ENCODE peak calls at places on chromosomes 12 and 14, in ten cellular contexts. One of them, this sample, is unnamed.
A peak's percentile ranks its signal among the peaks of the same experiment; 100 is the strongest.

GRCh38 chr12:120292661-120293531 is at the start of gene RNU4-1:
- DNase-seq in caudate nucleus: peak; percentile 65
- DNase-seq in brain microvascular endothelial cell: peak; percentile 93
- DNase-seq in GM12865: peak; percentile 98
- DNase-seq in SK-N-SH: peak; percentile 57
- DNase-seq in GM13977: peak; percentile 70
- DNase-seq in type B pancreatic cell: peak; percentile 78
- DNase-seq in spleen: peak; percentile 77
- DNase-seq in activated CD4-positive, alpha-beta T cell treated with anti-CD3 and anti-CD28 coated beads, Interleukin-2, amount 10 ng/mL, durations not matched to agents 7 days and 5 days: peak; percentile 86
- DNase-seq in NCI-H1105: peak; percentile 85
- DNase-seq in this sample: peak; percentile 93

GRCh38 chr14:53106768-53107167 is 46.4 kb downstream of the DDHD1 start:
- DNase-seq in activated CD4-positive, alpha-beta T cell treated with anti-CD3 and anti-CD28 coated beads, Interleukin-2, amount 10 ng/mL, durations not matched to agents 7 days and 5 days: no peak
- DNase-seq in brain microvascular endothelial cell: no peak
- DNase-seq in SK-N-SH: no peak
- DNase-seq in caudate nucleus: no peak
- DNase-seq in GM13977: no peak
- DNase-seq in NCI-H1105: no peak
- DNase-seq in spleen: no peak
- DNase-seq in GM12865: no peak
- DNase-seq in type B pancreatic cell: no peak
- DNase-seq in this sample: no peak

GRCh38 chr14:93857500-93857899 is 69.2 kb upstream of the PRIMA1 start:
- DNase-seq in GM13977: no peak
- DNase-seq in spleen: no peak
- DNase-seq in activated CD4-positive, alpha-beta T cell treated with anti-CD3 and anti-CD28 coated beads, Interleukin-2, amount 10 ng/mL, durations not matched to agents 7 days and 5 days: no peak
- DNase-seq in brain microvascular endothelial cell: no peak
- DNase-seq in NCI-H1105: no peak
- DNase-seq in caudate nucleus: no peak
- DNase-seq in type B pancreatic cell: no peak
- DNase-seq in GM12865: no peak
- DNase-seq in SK-N-SH: no peak
- DNase-seq in this sample: no peak

GRCh38 chr12:8031872-8032241 is 659 bp upstream of the FOXJ2 start:
- DNase-seq in NCI-H1105: no peak
- DNase-seq in brain microvascular endothelial cell: no peak
- DNase-seq in GM12865: no peak
- DNase-seq in type B pancreatic cell: no peak
- DNase-seq in GM13977: no peak
- DNase-seq in caudate nucleus: no peak
- DNase-seq in spleen: no peak
- DNase-seq in activated CD4-positive, alpha-beta T cell treated with anti-CD3 and anti-CD28 coated beads, Interleukin-2, amount 10 ng/mL, durations not matched to agents 7 days and 5 days: no peak
- DNase-seq in SK-N-SH: no peak
- DNase-seq in this sample: no peak

GRCh38 chr12:121668750-121669524 is 517 bp downstream of the MORN3 start:
- DNase-seq in brain microvascular endothelial cell: no peak
- DNase-seq in GM13977: peak; percentile 41
- DNase-seq in type B pancreatic cell: no peak
- DNase-seq in SK-N-SH: peak; percentile 84
- DNase-seq in caudate nucleus: no peak
- DNase-seq in spleen: peak; percentile 84
- DNase-seq in GM12865: peak; percentile 57
- DNase-seq in activated CD4-positive, alpha-beta T cell treated with anti-CD3 and anti-CD28 coated beads, Interleukin-2, amount 10 ng/mL, durations not matched to agents 7 days and 5 days: peak; percentile 67
- DNase-seq in NCI-H1105: peak; percentile 46
- DNase-seq in this sample: no peak

GRCh38 chr14:100147181-100147631 is 12.2 kb downstream of the DEGS2 start:
- DNase-seq in SK-N-SH: peak; percentile 26
- DNase-seq in caudate nucleus: no peak
- DNase-seq in GM13977: no peak
- DNase-seq in activated CD4-positive, alpha-beta T cell treated with anti-CD3 and anti-CD28 coated beads, Interleukin-2, amount 10 ng/mL, durations not matched to agents 7 days and 5 days: peak; percentile 50
- DNase-seq in GM12865: peak; percentile 49
- DNase-seq in brain microvascular endothelial cell: no peak
- DNase-seq in type B pancreatic cell: no peak
- DNase-seq in NCI-H1105: no peak
- DNase-seq in spleen: peak; percentile 89
- DNase-seq in this sample: peak; percentile 67

GRCh38 chr12:46455648-46456352 is 83.2 kb upstream of the SLC38A2 start:
- DNase-seq in NCI-H1105: no peak
- DNase-seq in GM13977: no peak
- DNase-seq in brain microvascular endothelial cell: no peak
- DNase-seq in caudate nucleus: no peak
- DNase-seq in SK-N-SH: no peak
- DNase-seq in activated CD4-positive, alpha-beta T cell treated with anti-CD3 and anti-CD28 coated beads, Interleukin-2, amount 10 ng/mL, durations not matched to agents 7 days and 5 days: no peak
- DNase-seq in GM12865: no peak
- DNase-seq in spleen: no peak
- DNase-seq in type B pancreatic cell: no peak
- DNase-seq in this sample: no peak

GRCh38 chr14:94314890-94315289 is 8.2 kb downstream of the SERPINA6 start:
- DNase-seq in GM13977: no peak
- DNase-seq in GM12865: no peak
- DNase-seq in activated CD4-positive, alpha-beta T cell treated with anti-CD3 and anti-CD28 coated beads, Interleukin-2, amount 10 ng/mL, durations not matched to agents 7 days and 5 days: no peak
- DNase-seq in caudate nucleus: no peak
- DNase-seq in SK-N-SH: no peak
- DNase-seq in type B pancreatic cell: no peak
- DNase-seq in spleen: no peak
- DNase-seq in brain microvascular endothelial cell: no peak
- DNase-seq in NCI-H1105: no peak
- DNase-seq in this sample: no peak

GRCh38 chr12:67915335-67915851 is 73.9 kb upstream of the IFNG-AS1 start:
- DNase-seq in GM13977: no peak
- DNase-seq in activated CD4-positive, alpha-beta T cell treated with anti-CD3 and anti-CD28 coated beads, Interleukin-2, amount 10 ng/mL, durations not matched to agents 7 days and 5 days: no peak
- DNase-seq in brain microvascular endothelial cell: no peak
- DNase-seq in SK-N-SH: no peak
- DNase-seq in spleen: no peak
- DNase-seq in GM12865: no peak
- DNase-seq in NCI-H1105: no peak
- DNase-seq in caudate nucleus: no peak
- DNase-seq in type B pancreatic cell: no peak
- DNase-seq in this sample: no peak

GRCh38 chr12:75322464-75322863 is 7.7 kb downstream of the CAPS2 start:
- DNase-seq in activated CD4-positive, alpha-beta T cell treated with anti-CD3 and anti-CD28 coated beads, Interleukin-2, amount 10 ng/mL, durations not matched to agents 7 days and 5 days: no peak
- DNase-seq in SK-N-SH: no peak
- DNase-seq in NCI-H1105: no peak
- DNase-seq in spleen: no peak
- DNase-seq in GM13977: no peak
- DNase-seq in GM12865: no peak
- DNase-seq in caudate nucleus: no peak
- DNase-seq in brain microvascular endothelial cell: peak; percentile 33
- DNase-seq in type B pancreatic cell: no peak
- DNase-seq in this sample: no peak

GRCh38 chr14:94864421-94865195 is 94.7 kb upstream of the GSC start:
- DNase-seq in activated CD4-positive, alpha-beta T cell treated with anti-CD3 and anti-CD28 coated beads, Interleukin-2, amount 10 ng/mL, durations not matched to agents 7 days and 5 days: no peak
- DNase-seq in NCI-H1105: no peak
- DNase-seq in GM12865: no peak
- DNase-seq in caudate nucleus: no peak
- DNase-seq in brain microvascular endothelial cell: no peak
- DNase-seq in type B pancreatic cell: no peak
- DNase-seq in GM13977: no peak
- DNase-seq in SK-N-SH: no peak
- DNase-seq in spleen: peak; percentile 75
- DNase-seq in this sample: no peak

GRCh38 chr14:33229269-33229924 is 290.7 kb downstream of the NPAS3 start:
- DNase-seq in caudate nucleus: peak; percentile 28
- DNase-seq in type B pancreatic cell: no peak
- DNase-seq in GM13977: no peak
- DNase-seq in spleen: no peak
- DNase-seq in brain microvascular endothelial cell: no peak
- DNase-seq in NCI-H1105: peak; percentile 81
- DNase-seq in SK-N-SH: peak; percentile 12
- DNase-seq in activated CD4-positive, alpha-beta T cell treated with anti-CD3 and anti-CD28 coated beads, Interleukin-2, amount 10 ng/mL, durations not matched to agents 7 days and 5 days: no peak
- DNase-seq in GM12865: no peak
- DNase-seq in this sample: no peak

GRCh38 chr14:77044776-77045569 is 16.5 kb upstream of the IRF2BPL start:
- DNase-seq in brain microvascular endothelial cell: no peak
- DNase-seq in spleen: no peak
- DNase-seq in GM13977: no peak
- DNase-seq in activated CD4-positive, alpha-beta T cell treated with anti-CD3 and anti-CD28 coated beads, Interleukin-2, amount 10 ng/mL, durations not matched to agents 7 days and 5 days: no peak
- DNase-seq in SK-N-SH: no peak
- DNase-seq in caudate nucleus: no peak
- DNase-seq in GM12865: no peak
- DNase-seq in type B pancreatic cell: no peak
- DNase-seq in NCI-H1105: no peak
- DNase-seq in this sample: no peak

GRCh38 chr14:64060648-64061096 is 207.9 kb downstream of the SYNE2 start:
- DNase-seq in NCI-H1105: no peak
- DNase-seq in spleen: no peak
- DNase-seq in caudate nucleus: no peak
- DNase-seq in SK-N-SH: no peak
- DNase-seq in brain microvascular endothelial cell: peak; percentile 9
- DNase-seq in type B pancreatic cell: no peak
- DNase-seq in GM12865: peak; percentile 41
- DNase-seq in activated CD4-positive, alpha-beta T cell treated with anti-CD3 and anti-CD28 coated beads, Interleukin-2, amount 10 ng/mL, durations not matched to agents 7 days and 5 days: no peak
- DNase-seq in GM13977: no peak
- DNase-seq in this sample: no peak

GRCh38 chr14:50769893-50770500 is 61.0 kb downstream of the NIN start:
- DNase-seq in spleen: no peak
- DNase-seq in brain microvascular endothelial cell: no peak
- DNase-seq in type B pancreatic cell: no peak
- DNase-seq in caudate nucleus: no peak
- DNase-seq in activated CD4-positive, alpha-beta T cell treated with anti-CD3 and anti-CD28 coated beads, Interleukin-2, amount 10 ng/mL, durations not matched to agents 7 days and 5 days: no peak
- DNase-seq in GM13977: no peak
- DNase-seq in GM12865: no peak
- DNase-seq in NCI-H1105: no peak
- DNase-seq in SK-N-SH: no peak
- DNase-seq in this sample: no peak

GRCh38 chr12:124551268-124552144 is 15.9 kb downstream of the NCOR2 start:
- DNase-seq in SK-N-SH: peak; percentile 47
- DNase-seq in spleen: peak; percentile 92
- DNase-seq in GM12865: no peak
- DNase-seq in brain microvascular endothelial cell: no peak
- DNase-seq in activated CD4-positive, alpha-beta T cell treated with anti-CD3 and anti-CD28 coated beads, Interleukin-2, amount 10 ng/mL, durations not matched to agents 7 days and 5 days: no peak
- DNase-seq in caudate nucleus: no peak
- DNase-seq in NCI-H1105: peak; percentile 86
- DNase-seq in GM13977: no peak
- DNase-seq in type B pancreatic cell: peak; percentile 70
- DNase-seq in this sample: peak; percentile 77

GRCh38 chr12:46519407-46519806 is 146.8 kb upstream of the SLC38A2 start:
- DNase-seq in caudate nucleus: no peak
- DNase-seq in type B pancreatic cell: no peak
- DNase-seq in SK-N-SH: no peak
- DNase-seq in activated CD4-positive, alpha-beta T cell treated with anti-CD3 and anti-CD28 coated beads, Interleukin-2, amount 10 ng/mL, durations not matched to agents 7 days and 5 days: no peak
- DNase-seq in spleen: no peak
- DNase-seq in brain microvascular endothelial cell: no peak
- DNase-seq in GM13977: no peak
- DNase-seq in NCI-H1105: no peak
- DNase-seq in GM12865: no peak
- DNase-seq in this sample: no peak

GRCh38 chr14:24721772-24722171 is 87.8 kb upstream of the GZMB start:
- DNase-seq in NCI-H1105: no peak
- DNase-seq in GM13977: no peak
- DNase-seq in GM12865: no peak
- DNase-seq in spleen: no peak
- DNase-seq in activated CD4-positive, alpha-beta T cell treated with anti-CD3 and anti-CD28 coated beads, Interleukin-2, amount 10 ng/mL, durations not matched to agents 7 days and 5 days: no peak
- DNase-seq in caudate nucleus: no peak
- DNase-seq in brain microvascular endothelial cell: no peak
- DNase-seq in type B pancreatic cell: no peak
- DNase-seq in SK-N-SH: no peak
- DNase-seq in this sample: no peak

GRCh38 chr14:104984056-104984894 is 1.3 kb upstream of the CLBA1 start:
- DNase-seq in SK-N-SH: no peak
- DNase-seq in NCI-H1105: no peak
- DNase-seq in brain microvascular endothelial cell: no peak
- DNase-seq in caudate nucleus: no peak
- DNase-seq in type B pancreatic cell: no peak
- DNase-seq in activated CD4-positive, alpha-beta T cell treated with anti-CD3 and anti-CD28 coated beads, Interleukin-2, amount 10 ng/mL, durations not matched to agents 7 days and 5 days: no peak
- DNase-seq in GM12865: no peak
- DNase-seq in spleen: peak; percentile 71
- DNase-seq in GM13977: no peak
- DNase-seq in this sample: no peak

GRCh38 chr12:132040906-132041606 is 91.3 kb downstream of the EP400 start:
- DNase-seq in activated CD4-positive, alpha-beta T cell treated with anti-CD3 and anti-CD28 coated beads, Interleukin-2, amount 10 ng/mL, durations not matched to agents 7 days and 5 days: no peak
- DNase-seq in NCI-H1105: no peak
- DNase-seq in brain microvascular endothelial cell: no peak
- DNase-seq in SK-N-SH: no peak
- DNase-seq in GM12865: no peak
- DNase-seq in caudate nucleus: no peak
- DNase-seq in type B pancreatic cell: no peak
- DNase-seq in GM13977: no peak
- DNase-seq in spleen: no peak
- DNase-seq in this sample: no peak

GRCh38 chr14:74763803-74764531 is 851 bp downstream of the YLPM1 start:
- DNase-seq in type B pancreatic cell: no peak
- DNase-seq in spleen: no peak
- DNase-seq in caudate nucleus: no peak
- DNase-seq in NCI-H1105: peak; percentile 4
- DNase-seq in brain microvascular endothelial cell: peak; percentile 14
- DNase-seq in GM13977: no peak
- DNase-seq in SK-N-SH: peak; percentile 28
- DNase-seq in activated CD4-positive, alpha-beta T cell treated with anti-CD3 and anti-CD28 coated beads, Interleukin-2, amount 10 ng/mL, durations not matched to agents 7 days and 5 days: peak; percentile 12
- DNase-seq in GM12865: peak; percentile 10
- DNase-seq in this sample: no peak

GRCh38 chr12:57605308-57606015 is 838 bp downstream of the DTX3 start:
- DNase-seq in NCI-H1105: no peak
- DNase-seq in type B pancreatic cell: no peak
- DNase-seq in GM13977: no peak
- DNase-seq in activated CD4-positive, alpha-beta T cell treated with anti-CD3 and anti-CD28 coated beads, Interleukin-2, amount 10 ng/mL, durations not matched to agents 7 days and 5 days: no peak
- DNase-seq in brain microvascular endothelial cell: no peak
- DNase-seq in GM12865: no peak
- DNase-seq in caudate nucleus: no peak
- DNase-seq in spleen: no peak
- DNase-seq in SK-N-SH: peak; percentile 50
- DNase-seq in this sample: no peak

GRCh38 chr14:20873370-20874177 is 17.6 kb upstream of the RNASE3 start:
- DNase-seq in brain microvascular endothelial cell: peak; percentile 61
- DNase-seq in activated CD4-positive, alpha-beta T cell treated with anti-CD3 and anti-CD28 coated beads, Interleukin-2, amount 10 ng/mL, durations not matched to agents 7 days and 5 days: peak; percentile 81
- DNase-seq in SK-N-SH: peak; percentile 23
- DNase-seq in spleen: peak; percentile 95
- DNase-seq in GM13977: peak; percentile 49
- DNase-seq in NCI-H1105: no peak
- DNase-seq in caudate nucleus: peak; percentile 6
- DNase-seq in GM12865: peak; percentile 87
- DNase-seq in type B pancreatic cell: peak; percentile 83
- DNase-seq in this sample: peak; percentile 71

GRCh38 chr14:61619494-61619893 is 75.8 kb upstream of the HIF1A start:
- DNase-seq in caudate nucleus: no peak
- DNase-seq in type B pancreatic cell: no peak
- DNase-seq in NCI-H1105: no peak
- DNase-seq in GM13977: no peak
- DNase-seq in SK-N-SH: no peak
- DNase-seq in GM12865: no peak
- DNase-seq in activated CD4-positive, alpha-beta T cell treated with anti-CD3 and anti-CD28 coated beads, Interleukin-2, amount 10 ng/mL, durations not matched to agents 7 days and 5 days: no peak
- DNase-seq in spleen: no peak
- DNase-seq in brain microvascular endothelial cell: no peak
- DNase-seq in this sample: no peak

GRCh38 chr14:72683787-72684186 is 210.1 kb downstream of the DPF3 start:
- DNase-seq in brain microvascular endothelial cell: no peak
- DNase-seq in type B pancreatic cell: no peak
- DNase-seq in activated CD4-positive, alpha-beta T cell treated with anti-CD3 and anti-CD28 coated beads, Interleukin-2, amount 10 ng/mL, durations not matched to agents 7 days and 5 days: no peak
- DNase-seq in spleen: no peak
- DNase-seq in SK-N-SH: no peak
- DNase-seq in GM12865: peak; percentile 24
- DNase-seq in NCI-H1105: no peak
- DNase-seq in GM13977: no peak
- DNase-seq in caudate nucleus: no peak
- DNase-seq in this sample: no peak

GRCh38 chr12:121522962-121523361 is 57.9 kb downstream of the KDM2B start:
- DNase-seq in GM13977: peak; percentile 62
- DNase-seq in activated CD4-positive, alpha-beta T cell treated with anti-CD3 and anti-CD28 coated beads, Interleukin-2, amount 10 ng/mL, durations not matched to agents 7 days and 5 days: no peak
- DNase-seq in SK-N-SH: no peak
- DNase-seq in type B pancreatic cell: no peak
- DNase-seq in caudate nucleus: no peak
- DNase-seq in brain microvascular endothelial cell: no peak
- DNase-seq in NCI-H1105: no peak
- DNase-seq in spleen: no peak
- DNase-seq in GM12865: peak; percentile 89
- DNase-seq in this sample: no peak

GRCh38 chr14:68695871-68696665 is 96.8 kb downstream of the ZFP36L1 start:
- DNase-seq in brain microvascular endothelial cell: no peak
- DNase-seq in type B pancreatic cell: no peak
- DNase-seq in GM12865: no peak
- DNase-seq in GM13977: no peak
- DNase-seq in SK-N-SH: no peak
- DNase-seq in NCI-H1105: no peak
- DNase-seq in activated CD4-positive, alpha-beta T cell treated with anti-CD3 and anti-CD28 coated beads, Interleukin-2, amount 10 ng/mL, durations not matched to agents 7 days and 5 days: no peak
- DNase-seq in caudate nucleus: no peak
- DNase-seq in spleen: no peak
- DNase-seq in this sample: no peak

GRCh38 chr14:19801118-19801464 is 2.5 kb upstream of the OR4N2 start:
- DNase-seq in type B pancreatic cell: no peak
- DNase-seq in GM12865: no peak
- DNase-seq in activated CD4-positive, alpha-beta T cell treated with anti-CD3 and anti-CD28 coated beads, Interleukin-2, amount 10 ng/mL, durations not matched to agents 7 days and 5 days: no peak
- DNase-seq in SK-N-SH: no peak
- DNase-seq in brain microvascular endothelial cell: no peak
- DNase-seq in NCI-H1105: no peak
- DNase-seq in GM13977: no peak
- DNase-seq in spleen: no peak
- DNase-seq in caudate nucleus: no peak
- DNase-seq in this sample: no peak

This sample was measured in GF-D8.